ENCODE peak calls at places on chromosomes 4 and X, in four cellular contexts. K is EH, N is HFF-Myc, C is NCI-H1930. R is an unnamed sample.

GRCh38 chrX:45860450-45860849 is 659.8 kb upstream of the DIPK2B start:
- DNase-seq in N (no peak), K (no peak), C (no peak), R (no peak)

GRCh38 chr4:140286503-140286902 is 86.9 kb upstream of the SCOC start:
- DNase-seq in C (no peak), K (peak), N (no peak), R (no peak)

GRCh38 chr4:116705466-116705865 is 379.9 kb downstream of the TRAM1L1 start:
- DNase-seq in C (no peak), N (no peak), K (no peak), R (no peak)

GRCh38 chr4:170339522-170339921 is 249.8 kb upstream of the AADAT start:
- DNase-seq in K (no peak), C (no peak), N (no peak), R (no peak)

GRCh38 chr4:6177587-6178197 is 22.7 kb downstream of the JAKMIP1 start:
- DNase-seq in N (no peak), K (no peak), C (no peak), R (no peak)

GRCh38 chrX:9878141-9878875 is 88.8 kb upstream of the CLDN34 start:
- DNase-seq in K (peak), N (no peak), C (no peak), R (no peak)

GRCh38 chr4:105966046-105966445 is 70.8 kb downstream of the NPNT start:
- DNase-seq in K (peak), N (peak), C (no peak), R (no peak)

GRCh38 chrX:153499258-153499657 is 4.5 kb downstream of the BGN start:
- DNase-seq in C (no peak), N (no peak), K (no peak), R (no peak)

GRCh38 chr4:165301833-165302232 is 25.6 kb upstream of the MSMO1 start:
- DNase-seq in K (peak), C (no peak), N (no peak), R (no peak)

GRCh38 chrX:100447563-100448397 is 37.7 kb upstream of the PCDH19 start:
- DNase-seq in C (peak), K (peak), N (no peak), R (no peak)

GRCh38 chr4:141130947-141131545 is 2.2 kb downstream of the RNF150 start:
- DNase-seq in N (no peak), K (peak), C (no peak), R (no peak)

GRCh38 chrX:50093627-50094026 is 107.2 kb downstream of the AKAP4 start:
- DNase-seq in C (no peak), K (no peak), N (no peak), R (no peak)

GRCh38 chrX:130626521-130626920 is 224.7 kb downstream of the RBMX2 start:
- DNase-seq in K (peak), N (no peak), C (no peak), R (no peak)

GRCh38 chr4:67122029-67122428 is 423.3 kb downstream of the CENPC start:
- DNase-seq in C (no peak), K (no peak), N (no peak), R (no peak)

GRCh38 chr4:140989944-140990343 is 143.3 kb downstream of the RNF150 start:
- DNase-seq in K (no peak), C (no peak), N (no peak), R (no peak)

GRCh38 chr4:143337600-143338287 is 1.1 kb downstream of the GAB1 start:
- DNase-seq in N (no peak), K (peak), C (no peak), R (no peak)

GRCh38 chrX:77597090-77597489 is 149.9 kb downstream of the FGF16 start:
- DNase-seq in N (no peak), K (peak), C (no peak), R (no peak)

GRCh38 chr4:148173397-148174017 is 268.7 kb downstream of the NR3C2 start:
- DNase-seq in K (no peak), N (no peak), C (no peak), R (no peak)

GRCh38 chr4:85769009-85769408 is 294.1 kb downstream of the ARHGAP24 start:
- DNase-seq in C (no peak), K (no peak), N (no peak), R (no peak)

GRCh38 chrX:80216086-80216485 is 201.5 kb downstream of the TBX22 start:
- DNase-seq in K (peak), C (no peak), N (no peak), R (no peak)

GRCh38 chr4:84920591-84920990 is 45.9 kb downstream of the WDFY3 start:
- DNase-seq in N (no peak), K (peak), C (no peak), R (no peak)

GRCh38 chr4:186200436-186201409 is 9.4 kb downstream of the CYP4V2 start:
- DNase-seq in N (no peak), K (no peak), C (no peak), R (no peak)

GRCh38 chrX:10512258-10512657 is 108.1 kb downstream of the MID1 start:
- DNase-seq in N (no peak), C (no peak), K (peak), R (no peak)

R was measured in GM12864.